ENCODE peak calls at places on chromosomes 1 and 21, in six cellular contexts. P is HCT116, T is SK-N-SH, A is GM12878, Y is K562, R is T47D. X is an unnamed sample.

GRCh38 chr1:168265596-168265995 is 15.1 kb upstream of the TBX19 start:
- DNase-seq in T (no peak), R (no peak), A (no peak), Y (no peak), P (no peak), X (no peak)

GRCh38 chr1:53026254-53026653 is 35.8 kb upstream of the PODN start:
- DNase-seq in Y (no peak), A (no peak), T (no peak), R (no peak), P (no peak), X (no peak)

GRCh38 chr1:246875041-246876026 is 56.4 kb downstream of the AHCTF1 start:
- DNase-seq in R (no peak), P (no peak), Y (no peak), A (peak; percentile 23), T (no peak), X (no peak)

GRCh38 chr1:41835488-41835887 is 83.2 kb downstream of the HIVEP3 start:
- DNase-seq in T (no peak), R (no peak), P (no peak), Y (no peak), A (no peak), X (no peak)

GRCh38 chr21:41715649-41716321 is 51.1 kb downstream of the RIPK4 start:
- DNase-seq in Y (no peak), P (no peak), A (no peak), R (no peak), T (no peak), X (no peak)

GRCh38 chr1:94096797-94097549 is 24.0 kb downstream of the ABCA4 start:
- DNase-seq in T (no peak), Y (no peak), A (no peak), R (no peak), P (no peak), X (no peak)

GRCh38 chr1:68145418-68146126 is 86.8 kb downstream of the WLS start:
- DNase-seq in Y (no peak), P (no peak), A (no peak), R (no peak), T (no peak), X (no peak)

GRCh38 chr1:53369761-53370160 is 41.9 kb upstream of the LRP8 start:
- DNase-seq in P (no peak), Y (no peak), T (no peak), R (no peak), A (no peak), X (peak; percentile 17)

GRCh38 chr1:44417351-44418021 is 12.4 kb downstream of the RNF220 start:
- DNase-seq in Y (no peak), T (peak; percentile 81), A (no peak), R (no peak), P (no peak), X (peak; percentile 85)

GRCh38 chr1:215043405-215043804 is 39.1 kb upstream of the KCNK2 start:
- DNase-seq in T (no peak), R (no peak), Y (no peak), A (no peak), P (no peak), X (no peak)

GRCh38 chr1:214838351-214838750 is 235.4 kb downstream of the CENPF start:
- DNase-seq in Y (no peak), P (no peak), A (no peak), T (no peak), R (no peak), X (no peak)

GRCh38 chr1:6075747-6076146 is 30.1 kb downstream of the KCNAB2 start:
- DNase-seq in A (no peak), Y (peak; percentile 52), R (no peak), P (no peak), T (no peak), X (no peak)

GRCh38 chr1:7893529-7894180 is 40.8 kb upstream of the UTS2 start:
- DNase-seq in R (no peak), Y (no peak), P (no peak), A (no peak), T (no peak), X (no peak)

GRCh38 chr1:110361856-110362255 is 22.7 kb downstream of the RBM15 start:
- DNase-seq in T (no peak), A (no peak), Y (no peak), P (no peak), R (no peak), X (no peak)

DNA sequence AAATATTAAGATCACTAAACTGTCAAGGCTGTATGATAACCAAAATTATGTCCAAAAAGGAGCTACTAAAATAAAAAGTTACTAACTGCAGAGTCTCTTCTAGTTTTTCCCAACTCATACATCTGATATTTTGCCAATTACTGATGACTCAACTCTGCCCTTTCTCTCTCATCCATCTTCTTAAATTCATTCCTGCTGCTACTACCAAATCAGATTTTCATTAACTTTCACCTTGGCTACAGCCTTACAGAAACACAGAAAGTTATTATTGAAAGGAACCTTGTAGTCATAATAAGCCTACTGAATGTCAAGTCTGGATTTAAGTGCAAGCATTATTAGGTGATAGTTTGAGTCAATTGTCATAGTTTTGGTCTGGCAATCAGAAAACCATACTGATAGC is 273.1 kb downstream of the DPYD start:
- DNase-seq in T (no peak), Y (no peak), R (no peak), P (no peak), A (no peak), X (no peak)
- TF ChIP-seq JUND in T (peak; percentile 84), Y (no peak), R (no peak), P (no peak), A (no peak), X (no peak)

DNA sequence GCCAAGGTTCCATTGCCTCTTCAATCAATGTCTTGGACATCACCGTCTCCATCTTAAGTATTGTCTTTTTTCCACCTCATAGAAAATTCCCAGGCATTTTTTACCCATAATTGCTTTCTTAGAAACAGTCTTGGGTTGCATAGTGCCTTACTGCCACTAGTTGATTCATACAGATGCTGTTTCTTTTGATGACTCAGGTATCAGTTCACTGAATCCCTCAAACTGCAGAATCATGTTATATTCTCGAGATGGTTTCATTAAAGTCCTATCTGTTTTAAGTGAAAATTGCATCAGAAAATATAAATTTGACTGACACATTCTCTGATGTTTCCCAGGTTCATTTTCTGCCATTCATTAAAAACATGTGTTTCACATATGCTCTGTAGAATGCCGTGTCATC is 1489.1 kb downstream of the BRINP3 start:
- DNase-seq in T (no peak), R (no peak), A (no peak), Y (no peak), P (no peak), X (no peak)
- TF ChIP-seq JUND in T (no peak), R (no peak), A (no peak), Y (no peak), P (no peak), X (no peak)

DNA sequence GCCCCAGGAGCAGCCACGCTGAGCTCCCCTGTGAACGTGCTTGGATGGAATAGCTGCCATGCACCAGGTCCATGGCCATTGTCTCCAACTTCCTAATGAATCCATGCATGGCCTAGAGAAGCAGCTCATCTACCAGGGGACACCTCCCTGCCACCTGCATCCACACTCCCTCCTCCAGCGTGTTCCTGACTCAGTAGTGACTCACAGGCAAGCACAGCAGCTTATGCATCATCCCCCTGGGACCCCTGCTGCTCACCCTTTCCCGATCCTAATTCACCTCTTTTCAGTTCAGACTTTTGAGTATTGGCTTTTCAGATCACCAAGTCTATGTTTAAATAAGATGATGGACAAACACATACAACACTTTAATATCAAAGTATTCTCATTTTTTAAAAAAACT is 39.9 kb upstream of the TADA1 start:
- DNase-seq in Y (no peak), P (peak; percentile 59), A (no peak), R (no peak), T (no peak), X (no peak)
- TF ChIP-seq JUND in Y (no peak), P (peak; percentile 78), A (no peak), R (no peak), T (no peak), X (no peak)

DNA sequence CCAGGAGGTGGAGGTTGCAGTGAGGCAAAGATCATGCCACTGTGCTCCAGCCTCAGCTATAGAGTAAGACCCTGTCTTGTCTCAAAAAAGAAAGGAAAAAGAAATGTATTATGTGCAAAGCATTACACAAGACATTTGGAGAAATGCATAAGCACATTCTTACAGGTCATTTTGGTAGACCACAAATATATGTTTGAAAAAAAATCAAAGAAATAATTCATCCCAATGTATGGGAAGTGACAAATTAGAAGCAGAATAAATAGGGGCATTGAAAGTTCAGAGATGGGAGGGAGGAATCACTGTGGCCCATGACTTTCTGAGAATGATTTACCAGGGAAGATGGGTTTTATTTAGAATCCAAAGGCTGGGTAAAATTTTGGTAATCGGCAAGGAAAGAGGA is 283.5 kb upstream of the ADAMTS5 start:
- DNase-seq in A (no peak), T (no peak), P (no peak), Y (no peak), R (no peak), X (no peak)
- TF ChIP-seq JUND in A (no peak), T (no peak), P (no peak), Y (no peak), R (no peak), X (no peak)